ENCODE peak calls at places on chromosome 13, in eight cellular contexts. J is heart right ventricle; P is fibroblast of lung; C is CD4-positive, alpha-beta T cell; B is heart left ventricle; O is esophagus muscularis mucosa; N is MM.1S; R is H9. D is an unnamed sample.

GRCh38 chr13:113959198-113959597 is 14.7 kb downstream of the C13orf46 start:
- DNase-seq in J (no peak), P (no peak), C (no peak), B (peak), O (no peak), N (no peak), R (no peak), D (no peak)

GRCh38 chr13:51807041-51807440 is 3.1 kb upstream of the DHRS12 start:
- DNase-seq in J (no peak), P (no peak), C (no peak), B (no peak), O (no peak), N (no peak), R (no peak), D (no peak)

GRCh38 chr13:20401586-20401957 is 124.1 kb downstream of the CRYL1 start:
- DNase-seq in J (no peak), P (peak), C (no peak), B (no peak), O (no peak), N (no peak), R (no peak), D (no peak)

GRCh38 chr13:100175803-100176182 is 86.9 kb downstream of the PCCA start:
- DNase-seq in J (no peak), P (no peak), C (no peak), B (no peak), O (no peak), N (no peak), R (no peak), D (no peak)

GRCh38 chr13:67139551-67139950 is 90.6 kb downstream of the PCDH9 start:
- DNase-seq in J (no peak), P (no peak), C (no peak), B (no peak), O (no peak), N (no peak), R (no peak), D (no peak)

GRCh38 chr13:33611016-33611805 is 206.7 kb upstream of the RFC3 start:
- DNase-seq in J (peak), P (peak), C (no peak), B (peak), O (peak), N (no peak), R (no peak), D (no peak)

GRCh38 chr13:36551445-36551844 is 119.2 kb downstream of the CCNA1 start:
- DNase-seq in J (no peak), P (no peak), C (no peak), B (no peak), O (no peak), N (no peak), R (no peak), D (no peak)

GRCh38 chr13:44211753-44212152 is 161.9 kb upstream of the SERP2 start:
- DNase-seq in J (no peak), P (no peak), C (no peak), B (no peak), O (no peak), N (no peak), R (no peak), D (no peak)

GRCh38 chr13:32475403-32475802 is 47.5 kb upstream of the N4BP2L1 start:
- DNase-seq in J (no peak), P (no peak), C (no peak), B (no peak), O (no peak), N (no peak), R (no peak), D (no peak)

GRCh38 chr13:20702945-20703784 is at the start of gene IL17D:
- DNase-seq in J (no peak), P (no peak), C (no peak), B (no peak), O (no peak), N (peak), R (no peak), D (peak)

GRCh38 chr13:110913322-110913721 is 1.5 kb downstream of the ANKRD10 start:
- DNase-seq in J (no peak), P (peak), C (no peak), B (no peak), O (no peak), N (peak), R (no peak), D (peak)

GRCh38 chr13:79451500-79451962 is 29.4 kb upstream of the NDFIP2 start:
- DNase-seq in J (no peak), P (peak), C (peak), B (no peak), O (no peak), N (peak), R (peak), D (peak)

GRCh38 chr13:105410602-105411001 is 1124.9 kb downstream of the EFNB2 start:
- DNase-seq in J (peak), P (no peak), C (no peak), B (peak), O (no peak), N (no peak), R (peak), D (no peak)

GRCh38 chr13:110454956-110455355 is 106.6 kb downstream of the RAB20 start:
- DNase-seq in J (peak), P (no peak), C (no peak), B (no peak), O (no peak), N (no peak), R (no peak), D (no peak)

GRCh38 chr13:52025475-52026245 is 1.2 kb downstream of the UTP14C start:
- DNase-seq in J (no peak), P (no peak), C (no peak), B (no peak), O (no peak), N (no peak), R (peak), D (no peak)

GRCh38 chr13:74825170-74825948 is 656.6 kb downstream of the TBC1D4 start:
- DNase-seq in J (no peak), P (peak), C (no peak), B (no peak), O (no peak), N (no peak), R (no peak), D (peak)

GRCh38 chr13:110308377-110309158 is 1.5 kb downstream of the COL4A2 start:
- DNase-seq in J (no peak), P (peak), C (no peak), B (no peak), O (no peak), N (no peak), R (peak), D (no peak)

GRCh38 chr13:70080030-70080429 is 27.6 kb upstream of the ATXN8OS start:
- DNase-seq in J (peak), P (peak), C (no peak), B (peak), O (no peak), N (no peak), R (no peak), D (no peak)

GRCh38 chr13:79749985-79750551 is 269.1 kb downstream of the NDFIP2 start:
- DNase-seq in J (peak), P (peak), C (no peak), B (peak), O (no peak), N (no peak), R (peak), D (peak)

GRCh38 chr13:40579535-40579934 is 86.9 kb downstream of the FOXO1 start:
- DNase-seq in J (no peak), P (no peak), C (no peak), B (no peak), O (no peak), N (no peak), R (no peak), D (no peak)

GRCh38 chr13:40580566-40581276 is 85.7 kb downstream of the FOXO1 start:
- DNase-seq in J (no peak), P (peak), C (no peak), B (no peak), O (peak), N (no peak), R (no peak), D (no peak)

GRCh38 chr13:40572961-40573360 is 93.5 kb downstream of the FOXO1 start:
- DNase-seq in J (no peak), P (no peak), C (no peak), B (no peak), O (no peak), N (no peak), R (no peak), D (no peak)

GRCh38 chr13:40578055-40578454 is 88.4 kb downstream of the FOXO1 start:
- DNase-seq in J (no peak), P (no peak), C (no peak), B (no peak), O (peak), N (no peak), R (no peak), D (no peak)

DNA sequence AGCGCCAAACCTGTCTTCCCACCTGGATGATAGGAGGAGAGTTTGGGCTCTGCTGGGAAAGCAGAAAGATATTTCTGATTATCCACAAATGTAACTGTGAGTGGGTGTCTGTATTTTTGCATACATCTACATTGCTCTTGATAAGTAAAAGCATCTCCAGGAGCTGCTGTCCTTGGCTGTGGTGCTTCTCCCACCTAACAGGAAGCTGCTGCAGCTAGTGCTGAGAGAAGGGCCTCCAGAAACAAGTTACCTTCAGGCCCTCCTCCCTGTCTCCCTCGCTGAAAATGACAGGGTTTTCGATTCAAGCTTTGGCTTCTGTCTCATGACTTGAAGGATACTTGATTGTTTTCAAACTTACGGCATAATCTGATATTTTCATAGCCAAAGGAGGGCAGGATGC is 90.1 kb downstream of the FOXO1 start:
- DNase-seq in J (no peak), P (no peak), C (no peak), B (no peak), O (no peak), N (no peak), R (no peak), D (no peak)
- H3K27ac ChIP-seq in J (no peak), P (no peak), C (no peak), B (no peak), O (no peak), N (no peak), R (no peak), D (no peak)

DNA sequence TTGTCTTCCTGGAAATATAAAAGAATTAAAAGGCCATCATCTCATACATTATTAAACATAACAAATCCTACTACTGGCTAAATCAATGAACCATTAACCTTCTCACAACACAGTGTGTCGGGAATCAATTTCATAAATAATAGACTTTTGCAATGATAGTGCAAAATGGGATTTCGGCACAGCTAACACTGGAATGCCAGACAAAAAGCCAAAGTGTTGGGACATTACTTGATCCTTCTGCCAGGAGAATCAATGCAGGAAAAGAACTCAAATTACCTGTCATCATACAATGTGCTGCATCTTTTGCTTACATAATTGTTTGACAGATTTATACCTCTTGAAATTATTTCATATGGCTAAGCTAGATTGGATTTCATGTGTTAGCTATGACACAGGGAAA is 334.3 kb downstream of the MTUS2 start:
- DNase-seq in J (no peak), P (no peak), C (no peak), B (no peak), O (no peak), N (no peak), R (no peak), D (no peak)
- TF ChIP-seq CTCF in J (no peak), P (no peak), C (no peak), B (no peak), O (no peak), N (no peak), R (no peak), D (no peak)

DNA sequence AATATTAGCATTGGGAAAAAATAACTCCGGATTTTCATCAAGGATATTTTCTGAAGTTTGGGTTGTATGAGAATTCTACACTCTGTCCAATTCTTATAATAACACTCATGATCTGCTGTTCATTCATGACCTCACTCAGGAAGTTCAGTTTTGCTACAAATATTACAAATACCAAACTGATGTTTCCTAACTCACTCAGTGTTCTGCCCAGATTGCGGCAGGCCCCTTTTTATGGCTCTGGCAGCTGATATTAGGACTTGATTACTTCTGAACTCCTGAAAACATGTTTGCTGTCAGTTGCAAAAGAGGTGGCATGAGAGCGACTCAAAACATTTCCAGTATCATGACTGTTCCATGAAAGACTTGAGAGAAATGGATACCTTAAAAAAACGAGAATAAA is 188.0 kb downstream of the RGCC start:
- DNase-seq in J (no peak), P (peak), C (no peak), B (no peak), O (no peak), N (no peak), R (no peak), D (peak)
- H3K27ac ChIP-seq in J (peak), P (peak), C (no peak), B (peak), O (peak), N (no peak), R (no peak), D (no peak)

GRCh38 chr13:48862572-48862971 is 113.1 kb upstream of the FNDC3A start:
- DNase-seq in J (no peak), P (no peak), C (no peak), B (no peak), O (no peak), N (no peak), R (no peak), D (no peak)
- TF ChIP-seq CTCF in J (no peak), P (no peak), C (no peak), B (no peak), O (no peak), N (no peak), R (no peak), D (no peak)

GRCh38 chr13:24052547-24052981 is 108.0 kb upstream of the SPATA13 start:
- DNase-seq in J (no peak), P (peak), C (no peak), B (no peak), O (no peak), N (no peak), R (no peak), D (no peak)
- H3K27ac ChIP-seq in J (no peak), P (no peak), C (no peak), B (peak), O (peak), N (no peak), R (no peak), D (no peak)

DNA sequence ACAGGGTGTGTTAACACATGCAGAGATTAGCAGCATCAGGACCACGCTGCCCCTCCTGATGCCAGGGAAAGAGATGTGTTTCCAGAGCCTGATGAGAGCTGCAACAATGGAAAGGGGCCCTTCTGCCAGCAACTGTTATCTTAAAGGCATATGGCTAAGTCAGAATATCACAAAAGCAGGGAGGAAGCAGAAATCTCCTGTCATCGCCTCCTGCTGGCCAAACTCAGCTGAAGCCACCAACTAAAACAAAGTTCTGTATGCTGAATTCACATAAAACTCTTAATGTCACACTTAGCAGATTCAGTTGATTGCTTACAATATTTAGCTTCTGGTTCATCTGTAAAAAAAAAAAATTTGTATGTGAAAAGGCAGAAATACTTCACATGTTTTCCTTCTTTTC is 178.2 kb downstream of the GPC5 start:
- DNase-seq in J (no peak), P (no peak), C (no peak), B (no peak), O (no peak), N (no peak), R (peak), D (no peak)
- TF ChIP-seq CTCF in J (no peak), P (peak), C (no peak), B (no peak), O (no peak), N (no peak), R (peak), D (no peak)

GRCh38 chr13:23842406-23842805 is 46.8 kb downstream of the MIPEP start:
- DNase-seq in J (no peak), P (no peak), C (no peak), B (no peak), O (no peak), N (no peak), R (no peak), D (no peak)
- H3K27ac ChIP-seq in J (no peak), P (no peak), C (no peak), B (no peak), O (no peak), N (no peak), R (no peak), D (no peak)

GRCh38 chr13:101474419-101474957 is 22.0 kb downstream of the ITGBL1 start:
- DNase-seq in J (no peak), P (peak), C (no peak), B (no peak), O (no peak), N (no peak), R (peak), D (no peak)
- TF ChIP-seq CTCF in J (peak), P (peak), C (no peak), B (no peak), O (no peak), N (peak), R (peak), D (no peak)

GRCh38 chr13:31046711-31047279 is 114.3 kb downstream of the TEX26 start:
- DNase-seq in J (peak), P (peak), C (no peak), B (peak), O (no peak), N (no peak), R (no peak), D (no peak)

GRCh38 chr13:31045621-31046081 is 113.2 kb downstream of the TEX26 start:
- DNase-seq in J (no peak), P (peak), C (peak), B (no peak), O (no peak), N (no peak), R (no peak), D (peak)

GRCh38 chr13:31043891-31044657 is 111.6 kb downstream of the TEX26 start:
- DNase-seq in J (peak), P (peak), C (peak), B (peak), O (peak), N (peak), R (peak), D (peak)

GRCh38 chr13:31042501-31043165 is 110.2 kb downstream of the TEX26 start:
- DNase-seq in J (no peak), P (no peak), C (no peak), B (no peak), O (no peak), N (no peak), R (no peak), D (no peak)

GRCh38 chr13:31044658-31045620 is 112.5 kb downstream of the TEX26 start:
- DNase-seq in J (no peak), P (no peak), C (no peak), B (no peak), O (no peak), N (no peak), R (no peak), D (no peak)
- H3K27ac ChIP-seq in J (no peak), P (peak), C (peak), B (peak), O (peak), N (no peak), R (no peak), D (peak)

D was measured in RWPE1.